ENCODE peak calls at places on chromosomes 11 and 22, in seven cellular contexts. One of them, this sample, is unnamed.

GRCh38 chr22:20816559-20816958 is 42.1 kb downstream of the PI4KA start:
- DNase-seq in uterus: no peak
- DNase-seq in LoVo: no peak
- DNase-seq in NCI-H524: no peak
- DNase-seq in GM12865: no peak
- DNase-seq in astrocyte of the spinal cord: no peak
- DNase-seq in activated CD4-positive, alpha-beta T cell treated with anti-CD3 and anti-CD28 coated beads for 48 hours: no peak
- DNase-seq in this sample: no peak

GRCh38 chr11:34632105-34632780 is 11.3 kb downstream of the EHF start:
- DNase-seq in GM12865: no peak
- DNase-seq in astrocyte of the spinal cord: no peak
- DNase-seq in uterus: no peak
- DNase-seq in activated CD4-positive, alpha-beta T cell treated with anti-CD3 and anti-CD28 coated beads for 48 hours: no peak
- DNase-seq in NCI-H524: no peak
- DNase-seq in LoVo: peak; percentile 61
- DNase-seq in this sample: no peak

GRCh38 chr11:104151404-104152204 is 12.3 kb downstream of the PDGFD start:
- DNase-seq in astrocyte of the spinal cord: peak; percentile 14
- DNase-seq in activated CD4-positive, alpha-beta T cell treated with anti-CD3 and anti-CD28 coated beads for 48 hours: no peak
- DNase-seq in uterus: no peak
- DNase-seq in GM12865: peak; percentile 9
- DNase-seq in LoVo: no peak
- DNase-seq in NCI-H524: no peak
- DNase-seq in this sample: no peak

GRCh38 chr11:34356130-34356529 is 1.7 kb downstream of the ABTB2 start:
- DNase-seq in uterus: no peak
- DNase-seq in GM12865: peak; percentile 21
- DNase-seq in activated CD4-positive, alpha-beta T cell treated with anti-CD3 and anti-CD28 coated beads for 48 hours: no peak
- DNase-seq in LoVo: no peak
- DNase-seq in astrocyte of the spinal cord: no peak
- DNase-seq in NCI-H524: peak; percentile 35
- DNase-seq in this sample: peak; percentile 11

GRCh38 chr11:27660171-27660570 is 40.1 kb downstream of the BDNF start:
- DNase-seq in NCI-H524: no peak
- DNase-seq in GM12865: no peak
- DNase-seq in uterus: no peak
- DNase-seq in LoVo: no peak
- DNase-seq in activated CD4-positive, alpha-beta T cell treated with anti-CD3 and anti-CD28 coated beads for 48 hours: no peak
- DNase-seq in astrocyte of the spinal cord: no peak
- DNase-seq in this sample: no peak

GRCh38 chr22:28783786-28784671 is 11.5 kb downstream of the CCDC117 start:
- DNase-seq in uterus: no peak
- DNase-seq in NCI-H524: no peak
- DNase-seq in astrocyte of the spinal cord: no peak
- DNase-seq in GM12865: no peak
- DNase-seq in LoVo: no peak
- DNase-seq in activated CD4-positive, alpha-beta T cell treated with anti-CD3 and anti-CD28 coated beads for 48 hours: no peak
- DNase-seq in this sample: no peak

GRCh38 chr11:47667135-47667534 is 24.8 kb upstream of the MTCH2 start:
- DNase-seq in uterus: peak; percentile 20
- DNase-seq in GM12865: no peak
- DNase-seq in LoVo: no peak
- DNase-seq in astrocyte of the spinal cord: no peak
- DNase-seq in NCI-H524: no peak
- DNase-seq in activated CD4-positive, alpha-beta T cell treated with anti-CD3 and anti-CD28 coated beads for 48 hours: no peak
- DNase-seq in this sample: no peak

GRCh38 chr11:72625746-72626636 is 48.2 kb downstream of the PDE2A start:
- DNase-seq in astrocyte of the spinal cord: peak; percentile 38
- DNase-seq in uterus: no peak
- DNase-seq in activated CD4-positive, alpha-beta T cell treated with anti-CD3 and anti-CD28 coated beads for 48 hours: no peak
- DNase-seq in NCI-H524: peak; percentile 85
- DNase-seq in LoVo: no peak
- DNase-seq in GM12865: no peak
- DNase-seq in this sample: no peak

GRCh38 chr11:127340438-127340837 is 339.9 kb upstream of the KIRREL3 start:
- DNase-seq in LoVo: no peak
- DNase-seq in astrocyte of the spinal cord: no peak
- DNase-seq in NCI-H524: no peak
- DNase-seq in activated CD4-positive, alpha-beta T cell treated with anti-CD3 and anti-CD28 coated beads for 48 hours: no peak
- DNase-seq in GM12865: no peak
- DNase-seq in uterus: no peak
- DNase-seq in this sample: no peak

GRCh38 chr11:65887723-65888162 is 528 bp downstream of the FIBP start:
- DNase-seq in astrocyte of the spinal cord: no peak
- DNase-seq in NCI-H524: no peak
- DNase-seq in GM12865: no peak
- DNase-seq in LoVo: no peak
- DNase-seq in uterus: no peak
- DNase-seq in activated CD4-positive, alpha-beta T cell treated with anti-CD3 and anti-CD28 coated beads for 48 hours: peak; percentile 49
- DNase-seq in this sample: no peak

GRCh38 chr11:70314730-70315129 is 44.2 kb downstream of the PPFIA1 start:
- DNase-seq in GM12865: peak; percentile 61
- DNase-seq in LoVo: no peak
- DNase-seq in NCI-H524: no peak
- DNase-seq in uterus: no peak
- DNase-seq in activated CD4-positive, alpha-beta T cell treated with anti-CD3 and anti-CD28 coated beads for 48 hours: no peak
- DNase-seq in astrocyte of the spinal cord: no peak
- DNase-seq in this sample: no peak

GRCh38 chr11:133134561-133135173 is 397.6 kb downstream of the OPCML start:
- DNase-seq in astrocyte of the spinal cord: peak; percentile 0
- DNase-seq in GM12865: peak; percentile 77
- DNase-seq in activated CD4-positive, alpha-beta T cell treated with anti-CD3 and anti-CD28 coated beads for 48 hours: peak; percentile 59
- DNase-seq in NCI-H524: peak; percentile 60
- DNase-seq in uterus: no peak
- DNase-seq in LoVo: peak; percentile 39
- DNase-seq in this sample: peak; percentile 70

GRCh38 chr22:44638966-44639739 is 62.9 kb upstream of the PRR5 start:
- DNase-seq in NCI-H524: no peak
- DNase-seq in astrocyte of the spinal cord: peak; percentile 56
- DNase-seq in activated CD4-positive, alpha-beta T cell treated with anti-CD3 and anti-CD28 coated beads for 48 hours: no peak
- DNase-seq in LoVo: no peak
- DNase-seq in uterus: no peak
- DNase-seq in GM12865: no peak
- DNase-seq in this sample: peak; percentile 46

GRCh38 chr22:36928826-36929535 is 15.6 kb downstream of the CSF2RB start:
- DNase-seq in LoVo: no peak
- DNase-seq in NCI-H524: no peak
- DNase-seq in GM12865: no peak
- DNase-seq in astrocyte of the spinal cord: no peak
- DNase-seq in uterus: no peak
- DNase-seq in activated CD4-positive, alpha-beta T cell treated with anti-CD3 and anti-CD28 coated beads for 48 hours: no peak
- DNase-seq in this sample: no peak

GRCh38 chr11:119374632-119375394 is 6.7 kb downstream of the USP2 start:
- DNase-seq in NCI-H524: peak; percentile 22
- DNase-seq in LoVo: no peak
- DNase-seq in uterus: peak; percentile 45
- DNase-seq in activated CD4-positive, alpha-beta T cell treated with anti-CD3 and anti-CD28 coated beads for 48 hours: no peak
- DNase-seq in astrocyte of the spinal cord: no peak
- DNase-seq in GM12865: no peak
- DNase-seq in this sample: no peak

GRCh38 chr11:12122083-12122482 is 11.7 kb downstream of the MICAL2 start:
- DNase-seq in uterus: no peak
- DNase-seq in GM12865: peak; percentile 26
- DNase-seq in astrocyte of the spinal cord: no peak
- DNase-seq in NCI-H524: peak; percentile 76
- DNase-seq in LoVo: no peak
- DNase-seq in activated CD4-positive, alpha-beta T cell treated with anti-CD3 and anti-CD28 coated beads for 48 hours: no peak
- DNase-seq in this sample: peak; percentile 58

GRCh38 chr22:45683680-45684079 is 12.0 kb downstream of the ATXN10 start:
- DNase-seq in uterus: no peak
- DNase-seq in NCI-H524: no peak
- DNase-seq in activated CD4-positive, alpha-beta T cell treated with anti-CD3 and anti-CD28 coated beads for 48 hours: no peak
- DNase-seq in LoVo: no peak
- DNase-seq in GM12865: peak; percentile 13
- DNase-seq in astrocyte of the spinal cord: no peak
- DNase-seq in this sample: no peak

GRCh38 chr22:49330421-49331222 is 497.1 kb downstream of the BRD1 start:
- DNase-seq in LoVo: no peak
- DNase-seq in uterus: no peak
- DNase-seq in NCI-H524: no peak
- DNase-seq in activated CD4-positive, alpha-beta T cell treated with anti-CD3 and anti-CD28 coated beads for 48 hours: no peak
- DNase-seq in GM12865: no peak
- DNase-seq in astrocyte of the spinal cord: no peak
- DNase-seq in this sample: no peak

GRCh38 chr11:637593-638507 is 781 bp downstream of the DRD4 start:
- DNase-seq in GM12865: no peak
- DNase-seq in NCI-H524: no peak
- DNase-seq in activated CD4-positive, alpha-beta T cell treated with anti-CD3 and anti-CD28 coated beads for 48 hours: no peak
- DNase-seq in LoVo: no peak
- DNase-seq in astrocyte of the spinal cord: no peak
- DNase-seq in uterus: peak; percentile 22
- DNase-seq in this sample: peak; percentile 88

GRCh38 chr11:575324-575995 is 810 bp upstream of the PHRF1 start:
- DNase-seq in activated CD4-positive, alpha-beta T cell treated with anti-CD3 and anti-CD28 coated beads for 48 hours: no peak
- DNase-seq in astrocyte of the spinal cord: peak; percentile 12
- DNase-seq in NCI-H524: peak; percentile 77
- DNase-seq in uterus: no peak
- DNase-seq in GM12865: no peak
- DNase-seq in LoVo: no peak
- DNase-seq in this sample: peak; percentile 76

GRCh38 chr22:44646141-44646540 is 55.9 kb upstream of the PRR5 start:
- DNase-seq in NCI-H524: no peak
- DNase-seq in LoVo: no peak
- DNase-seq in activated CD4-positive, alpha-beta T cell treated with anti-CD3 and anti-CD28 coated beads for 48 hours: no peak
- DNase-seq in GM12865: no peak
- DNase-seq in astrocyte of the spinal cord: no peak
- DNase-seq in uterus: no peak
- DNase-seq in this sample: no peak

This sample was measured in WERI-Rb-1.